ENCODE peak calls at places on chromosomes 6 and 20, in four cellular contexts. One of them, this sample, is unnamed. For H3K79me2, the result is how much of the 10 kb centered on the place peaks cover.

GRCh38 chr6:106511274-106512047 is 117.8 kb downstream of the RTN4IP1 start:
- DNase-seq in H1: peak
- DNase-seq in H9: peak
- DNase-seq in trophoblast cell: peak
- DNase-seq in this sample: peak

GRCh38 chr6:40734607-40735006 is 147.4 kb upstream of the LRFN2 start:
- DNase-seq in H1: no peak
- DNase-seq in H9: no peak
- DNase-seq in trophoblast cell: no peak
- DNase-seq in this sample: no peak

GRCh38 chr20:32206383-32207210 is 946 bp downstream of the PLAGL2 start:
- DNase-seq in H1: no peak
- DNase-seq in H9: no peak
- DNase-seq in trophoblast cell: no peak
- DNase-seq in this sample: no peak

GRCh38 chr6:20789162-20789561 is 254.9 kb downstream of the CDKAL1 start:
- DNase-seq in H1: no peak
- DNase-seq in H9: no peak
- DNase-seq in trophoblast cell: peak
- DNase-seq in this sample: peak

GRCh38 chr6:133240511-133241087 is 558 bp upstream of the EYA4 start:
- DNase-seq in H1: peak
- DNase-seq in H9: peak
- DNase-seq in trophoblast cell: peak
- DNase-seq in this sample: peak

GRCh38 chr20:58504566-58504965 is 10.6 kb downstream of the APCDD1L start:
- DNase-seq in H1: no peak
- DNase-seq in H9: peak
- DNase-seq in trophoblast cell: no peak
- DNase-seq in this sample: no peak

GRCh38 chr6:83702077-83702476 is 6.8 kb downstream of the SNAP91 start:
- DNase-seq in H1: no peak
- DNase-seq in H9: no peak
- DNase-seq in trophoblast cell: no peak
- DNase-seq in this sample: no peak

GRCh38 chr6:146851837-146852236 is 253.1 kb downstream of the ADGB start:
- DNase-seq in H1: no peak
- DNase-seq in H9: no peak
- DNase-seq in trophoblast cell: no peak
- DNase-seq in this sample: no peak

GRCh38 chr20:3716195-3716834 is 3.9 kb upstream of the SIGLEC1 start:
- DNase-seq in H1: peak
- DNase-seq in H9: peak
- DNase-seq in trophoblast cell: peak
- DNase-seq in this sample: peak

GRCh38 chr6:141866731-141867502 is 265.8 kb upstream of the GJE1 start:
- DNase-seq in H1: no peak
- DNase-seq in H9: no peak
- DNase-seq in trophoblast cell: no peak
- DNase-seq in this sample: peak

GRCh38 chr6:14066782-14067406 is 50.7 kb upstream of the CD83 start:
- DNase-seq in H1: no peak
- DNase-seq in H9: no peak
- DNase-seq in trophoblast cell: peak
- DNase-seq in this sample: peak

GRCh38 chr6:22147983-22148797 is 148.6 kb downstream of the PRL start:
- DNase-seq in H1: no peak
- DNase-seq in H9: no peak
- DNase-seq in trophoblast cell: peak
- DNase-seq in this sample: no peak
- H2BK5ac ChIP-seq in H1: no peak
- H2BK5ac ChIP-seq in H9: no peak
- H2BK5ac ChIP-seq in trophoblast cell: peak
- H2BK5ac ChIP-seq in this sample: no peak

GRCh38 chr20:50957798-50958732 is at the start of gene DPM1:
- DNase-seq in H1: peak
- DNase-seq in H9: peak
- DNase-seq in trophoblast cell: peak
- DNase-seq in this sample: peak
- H3K79me2 ChIP-seq in H1: under half
- H3K79me2 ChIP-seq in H9: under half
- H3K79me2 ChIP-seq in trophoblast cell: under half
- H3K79me2 ChIP-seq in this sample: under half

DNA sequence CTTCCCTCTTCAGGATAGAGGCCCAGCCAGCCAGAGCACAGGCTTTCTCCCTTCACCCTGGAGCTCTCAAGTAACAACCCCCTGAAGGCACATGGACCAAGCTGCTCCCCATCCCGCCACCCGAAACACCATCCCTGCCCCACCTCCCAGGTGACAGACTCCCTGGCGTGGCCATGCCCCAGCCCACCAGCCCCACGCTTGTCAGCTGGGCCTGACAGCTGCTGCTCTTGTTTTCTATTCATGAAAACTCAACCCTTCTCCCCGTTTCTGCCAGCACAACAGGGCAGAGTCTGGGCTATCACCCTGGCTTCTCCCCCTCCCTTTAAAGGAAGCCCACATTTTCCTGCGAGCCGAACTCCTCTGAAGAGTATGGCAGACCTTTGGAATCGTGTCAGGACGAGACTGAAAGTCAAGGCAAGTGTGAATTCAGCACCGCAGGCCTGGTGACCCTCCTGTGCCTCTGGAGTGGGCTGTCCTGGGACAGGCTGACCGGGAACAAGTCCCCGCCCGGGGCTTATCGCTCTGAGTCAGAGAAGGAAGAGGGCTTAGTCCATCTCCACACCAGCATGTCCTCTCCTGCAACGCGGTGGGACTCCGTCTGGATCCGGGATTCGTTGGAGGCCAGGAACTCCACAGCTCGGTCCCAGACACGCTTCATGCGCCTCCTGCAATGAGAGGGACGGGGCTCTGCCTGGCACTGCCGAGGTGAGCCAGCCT is 16.7 kb downstream of the LEMD2 start:
- DNase-seq in H1: no peak
- DNase-seq in H9: no peak
- DNase-seq in trophoblast cell: peak
- DNase-seq in this sample: no peak
- H2BK5ac ChIP-seq in H1: peak
- H2BK5ac ChIP-seq in H9: no peak
- H2BK5ac ChIP-seq in trophoblast cell: no peak
- H2BK5ac ChIP-seq in this sample: no peak

GRCh38 chr20:63819224-63819917 is 11.7 kb downstream of the ZBTB46 start:
- DNase-seq in H1: no peak
- DNase-seq in H9: no peak
- DNase-seq in trophoblast cell: peak
- DNase-seq in this sample: peak
- H3K79me2 ChIP-seq in H1: under half
- H3K79me2 ChIP-seq in H9: under half
- H3K79me2 ChIP-seq in trophoblast cell: under half
- H3K79me2 ChIP-seq in this sample: under half

GRCh38 chr20:62793757-62794006 is 2.6 kb upstream of the MRGBP start:
- DNase-seq in H1: no peak
- DNase-seq in H9: no peak
- DNase-seq in trophoblast cell: no peak
- DNase-seq in this sample: no peak
- H2BK5ac ChIP-seq in H1: peak
- H2BK5ac ChIP-seq in H9: no peak
- H2BK5ac ChIP-seq in trophoblast cell: no peak
- H2BK5ac ChIP-seq in this sample: no peak

GRCh38 chr6:7195330-7196018 is 87.7 kb downstream of the RREB1 start:
- DNase-seq in H1: no peak
- DNase-seq in H9: no peak
- DNase-seq in trophoblast cell: no peak
- DNase-seq in this sample: no peak

GRCh38 chr6:7194657-7195056 is 86.9 kb downstream of the RREB1 start:
- DNase-seq in H1: no peak
- DNase-seq in H9: no peak
- DNase-seq in trophoblast cell: no peak
- DNase-seq in this sample: no peak

GRCh38 chr6:7197752-7198151 is 90.0 kb downstream of the RREB1 start:
- DNase-seq in H1: no peak
- DNase-seq in H9: no peak
- DNase-seq in trophoblast cell: no peak
- DNase-seq in this sample: no peak

GRCh38 chr6:7196685-7197283 is 89.0 kb downstream of the RREB1 start:
- DNase-seq in H1: no peak
- DNase-seq in H9: no peak
- DNase-seq in trophoblast cell: no peak
- DNase-seq in this sample: no peak

GRCh38 chr6:7196019-7196402 is 88.2 kb downstream of the RREB1 start:
- DNase-seq in H1: no peak
- DNase-seq in H9: no peak
- DNase-seq in trophoblast cell: no peak
- DNase-seq in this sample: no peak
- H3K79me2 ChIP-seq in H1: under half
- H3K79me2 ChIP-seq in H9: under half
- H3K79me2 ChIP-seq in trophoblast cell: under half
- H3K79me2 ChIP-seq in this sample: under half

This sample was measured in mesendoderm.